ENCODE peak calls at places on chromosomes 2 and 18, in four cellular contexts. I, J, V and W are unnamed samples.

GRCh38 chr2:206160124-206160806 is 570 bp downstream of the EEF1B2 start:
- DNase-seq in J (peak; percentile 38), V (no peak), I (peak; percentile 16), W (peak; percentile 9)

GRCh38 chr18:11497585-11497984 is 111.8 kb upstream of the SLC35G4 start:
- DNase-seq in J (peak; percentile 49), V (no peak), I (peak; percentile 57), W (no peak)

GRCh38 chr2:152847067-152847466 is 128.6 kb downstream of the ARL6IP6 start:
- DNase-seq in J (peak; percentile 59), V (no peak), I (peak; percentile 71), W (no peak)

GRCh38 chr18:48829443-48830149 is 121.2 kb downstream of the SMAD7 start:
- DNase-seq in V (no peak), J (no peak), I (no peak), W (no peak)

GRCh38 chr18:58682429-58683069 is 11.3 kb downstream of the MALT1 start:
- DNase-seq in J (peak; percentile 74), V (no peak), I (peak; percentile 51), W (peak; percentile 10)

GRCh38 chr2:161592713-161593112 is 31.5 kb upstream of the SLC4A10 start:
- DNase-seq in I (no peak), J (no peak), V (no peak), W (no peak)

GRCh38 chr2:231665208-231665921 is 43.0 kb upstream of the PTMA start:
- DNase-seq in J (no peak), V (no peak), I (no peak), W (no peak)

GRCh38 chr2:78907089-78907488 is 118.4 kb upstream of the REG3G start:
- DNase-seq in V (no peak), I (no peak), J (no peak), W (no peak)

GRCh38 chr2:101793277-101793969 is 95.9 kb downstream of the MAP4K4 start:
- DNase-seq in I (no peak), V (no peak), J (no peak), W (peak; percentile 78)

GRCh38 chr18:8912348-8913057 is 190.0 kb upstream of the NDUFV2 start:
- DNase-seq in V (no peak), J (no peak), I (no peak), W (no peak)

GRCh38 chr2:166361351-166362153 is 14.2 kb downstream of the SCN9A start:
- DNase-seq in J (peak; percentile 69), V (no peak), I (no peak), W (no peak)

GRCh38 chr2:178895171-178895570 is 87.9 kb upstream of the TTN start:
- DNase-seq in I (no peak), J (no peak), V (no peak), W (no peak)

GRCh38 chr18:4107049-4107459 is 348.1 kb downstream of the DLGAP1 start:
- DNase-seq in J (no peak), V (no peak), I (no peak), W (peak; percentile 42)

GRCh38 chr2:219433666-219434467 is 776 bp upstream of the SPEG start:
- DNase-seq in V (no peak), I (no peak), J (peak; percentile 71), W (no peak)

GRCh38 chr2:38720613-38721241 is 30.4 kb downstream of the SRSF7 start:
- DNase-seq in V (no peak), I (peak; percentile 95), J (peak; percentile 98), W (no peak)

GRCh38 chr2:41853427-41854191 is 194.2 kb upstream of the PKDCC start:
- DNase-seq in V (no peak), I (no peak), J (peak; percentile 65), W (peak; percentile 58)

GRCh38 chr2:24945907-24946306 is 25.8 kb downstream of the DNAJC27 start:
- DNase-seq in J (peak; percentile 61), V (no peak), I (no peak), W (no peak)

GRCh38 chr2:73053316-73054114 is 18.0 kb downstream of the SFXN5 start:
- DNase-seq in J (peak; percentile 71), V (no peak), I (peak; percentile 40), W (peak; percentile 64)

GRCh38 chr2:100813527-100813926 is 6.4 kb upstream of the NPAS2 start:
- DNase-seq in V (no peak), I (no peak), J (peak; percentile 42), W (no peak)

GRCh38 chr2:152379089-152379488 is 44.1 kb downstream of the FMNL2 start:
- DNase-seq in V (no peak), I (no peak), J (no peak), W (no peak)

GRCh38 chr2:3130889-3131635 is 246.6 kb downstream of the EIPR1 start:
- DNase-seq in J (no peak), I (no peak), V (no peak), W (no peak)

GRCh38 chr2:28583899-28584553 is 88.2 kb downstream of the PLB1 start:
- DNase-seq in I (peak; percentile 89), V (no peak), J (peak; percentile 97), W (peak; percentile 47)

GRCh38 chr18:75070625-75071483 is 138.1 kb downstream of the PTGR3 start:
- DNase-seq in I (peak; percentile 41), V (peak; percentile 23), J (peak; percentile 90), W (no peak)

GRCh38 chr2:227407601-227408089 is 19.9 kb upstream of the SCYGR1 start:
- DNase-seq in V (no peak), I (no peak), J (no peak), W (no peak)

GRCh38 chr2:241540391-241540765 is 18.2 kb upstream of the BOK start:
- DNase-seq in I (no peak), J (no peak), V (no peak), W (no peak)

GRCh38 chr2:236765475-236765874 is 195.8 kb downstream of the ACKR3 start:
- DNase-seq in J (no peak), V (no peak), I (no peak), W (no peak)

GRCh38 chr18:12076424-12077140 is 17.1 kb upstream of the ANKRD62 start:
- DNase-seq in I (no peak), J (peak; percentile 7), V (no peak), W (no peak)

GRCh38 chr2:196480653-196481322 is 158.7 kb upstream of the CCDC150 start:
- DNase-seq in V (no peak), I (peak; percentile 7), J (no peak), W (no peak)

GRCh38 chr18:47794725-47795447 is 135.6 kb downstream of the SMAD2 start:
- DNase-seq in J (no peak), V (no peak), I (no peak), W (no peak)

GRCh38 chr2:95372216-95372829 is 30.2 kb upstream of the FAHD2A start:
- DNase-seq in I (no peak), J (no peak), V (no peak), W (no peak)

GRCh38 chr2:43370705-43371104 is 144.3 kb upstream of the ZFP36L2 start:
- DNase-seq in V (no peak), I (no peak), J (no peak), W (no peak)

GRCh38 chr2:120733238-120733942 is 2.3 kb upstream of the GLI2 start:
- DNase-seq in I (no peak), J (peak; percentile 33), V (no peak), W (no peak)

GRCh38 chr2:165950438-165950837 is 3.1 kb downstream of the TTC21B start:
- DNase-seq in I (no peak), J (no peak), V (no peak), W (no peak)